ENCODE peak calls at places on chromosomes 2 and 18, in ten cellular contexts. C, R, K, Q, N, F, M, S, G and I are unnamed samples.

GRCh38 chr2:222809582-222809981 is 51.3 kb upstream of the ACSL3 start:
- DNase-seq in C (no peak), R (no peak), K (no peak), Q (no peak), N (no peak), F (no peak), M (no peak), S (no peak), G (no peak), I (no peak)

GRCh38 chr2:45008296-45009129 is 739 bp downstream of the SIX2 start:
- DNase-seq in C (no peak), R (no peak), K (no peak), Q (peak; percentile 55), N (no peak), F (no peak), M (peak; percentile 71), S (no peak), G (no peak), I (no peak)

GRCh38 chr2:191263050-191263449 is 17.8 kb downstream of the MYO1B start:
- DNase-seq in C (no peak), R (no peak), K (no peak), Q (no peak), N (no peak), F (no peak), M (no peak), S (no peak), G (no peak), I (no peak)

GRCh38 chr2:144430722-144431163 is 89.2 kb downstream of the ZEB2 start:
- DNase-seq in C (no peak), R (peak; percentile 29), K (no peak), Q (no peak), N (no peak), F (no peak), M (no peak), S (no peak), G (peak; percentile 3), I (no peak)

GRCh38 chr2:178865121-178865520 is 57.9 kb upstream of the TTN start:
- DNase-seq in C (no peak), R (no peak), K (no peak), Q (no peak), N (no peak), F (no peak), M (no peak), S (no peak), G (no peak), I (no peak)

GRCh38 chr18:25672490-25672889 is 320.5 kb upstream of the ZNF521 start:
- DNase-seq in C (no peak), R (no peak), K (no peak), Q (peak; percentile 24), N (no peak), F (no peak), M (no peak), S (no peak), G (no peak), I (no peak)

GRCh38 chr18:70175216-70175615 is 30.3 kb downstream of the RTTN start:
- DNase-seq in C (no peak), R (no peak), K (no peak), Q (no peak), N (no peak), F (no peak), M (no peak), S (no peak), G (no peak), I (no peak)

GRCh38 chr18:59238385-59238784 is 18.4 kb downstream of the GRP start:
- DNase-seq in C (no peak), R (no peak), K (no peak), Q (no peak), N (no peak), F (no peak), M (no peak), S (no peak), G (no peak), I (no peak)

GRCh38 chr2:183162362-183162761 is 38.1 kb downstream of the NUP35 start:
- DNase-seq in C (no peak), R (no peak), K (no peak), Q (no peak), N (no peak), F (no peak), M (no peak), S (no peak), G (peak; percentile 30), I (no peak)

GRCh38 chr2:58569460-58570185 is 328.5 kb upstream of the FANCL start:
- DNase-seq in C (no peak), R (no peak), K (no peak), Q (no peak), N (no peak), F (no peak), M (no peak), S (no peak), G (no peak), I (peak; percentile 20)

GRCh38 chr2:174485763-174486613 is 841 bp downstream of the GPR155 start:
- DNase-seq in C (no peak), R (peak; percentile 36), K (no peak), Q (peak; percentile 42), N (peak; percentile 45), F (no peak), M (no peak), S (no peak), G (peak; percentile 41), I (no peak)

GRCh38 chr2:210224660-210225460 is at the start of gene ACADL:
- DNase-seq in C (no peak), R (no peak), K (peak; percentile 40), Q (peak; percentile 77), N (no peak), F (no peak), M (peak; percentile 85), S (peak; percentile 72), G (no peak), I (peak; percentile 36)
- TF ChIP-seq CTCF in C (no peak), R (no peak), K (no peak), Q (no peak), N (no peak), F (no peak), M (peak; percentile 4), S (no peak), G (no peak), I (no peak)

DNA sequence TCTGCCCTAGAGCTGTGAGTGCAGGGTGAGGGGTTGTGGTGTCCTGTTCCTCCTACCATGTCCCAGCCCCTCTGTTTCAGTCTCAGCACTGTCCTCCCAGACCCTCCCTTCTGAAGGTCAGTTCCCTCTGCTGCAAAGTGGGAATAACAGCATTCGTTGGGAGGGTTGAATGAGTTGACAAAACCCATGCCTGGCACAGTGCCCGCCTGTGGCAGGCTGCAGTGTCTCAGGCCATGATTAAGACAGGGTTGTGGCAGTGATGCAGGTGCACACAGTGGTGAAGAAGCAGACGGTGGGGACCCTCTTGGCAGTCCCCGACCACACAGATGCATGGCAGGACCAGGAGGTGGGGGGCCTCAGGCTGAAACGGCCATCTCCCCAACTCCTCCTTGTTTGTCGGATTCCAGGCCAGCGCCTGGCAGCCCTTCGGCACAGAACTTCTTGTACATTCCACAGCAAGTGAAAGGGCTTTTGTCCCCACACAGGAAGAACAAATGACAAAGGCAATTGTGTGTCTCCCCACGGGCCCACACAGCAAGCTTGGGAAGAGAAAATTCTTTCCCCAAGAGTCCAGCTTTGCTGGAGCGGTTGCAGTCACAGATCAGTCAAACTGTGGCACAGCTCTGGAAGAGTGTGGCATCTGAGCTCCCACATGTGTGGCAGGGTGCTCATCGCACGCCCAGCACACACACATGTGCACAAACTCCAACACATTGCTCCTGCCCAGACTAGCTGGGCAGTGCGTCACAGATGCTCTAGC is 92.0 kb upstream of the MSH2 start:
- DNase-seq in C (no peak), R (no peak), K (peak; percentile 14), Q (peak; percentile 53), N (no peak), F (peak; percentile 92), M (no peak), S (no peak), G (no peak), I (no peak)
- TF ChIP-seq CTCF in C (no peak), R (no peak), K (no peak), Q (no peak), N (no peak), F (no peak), M (no peak), S (no peak), G (no peak), I (no peak)

DNA sequence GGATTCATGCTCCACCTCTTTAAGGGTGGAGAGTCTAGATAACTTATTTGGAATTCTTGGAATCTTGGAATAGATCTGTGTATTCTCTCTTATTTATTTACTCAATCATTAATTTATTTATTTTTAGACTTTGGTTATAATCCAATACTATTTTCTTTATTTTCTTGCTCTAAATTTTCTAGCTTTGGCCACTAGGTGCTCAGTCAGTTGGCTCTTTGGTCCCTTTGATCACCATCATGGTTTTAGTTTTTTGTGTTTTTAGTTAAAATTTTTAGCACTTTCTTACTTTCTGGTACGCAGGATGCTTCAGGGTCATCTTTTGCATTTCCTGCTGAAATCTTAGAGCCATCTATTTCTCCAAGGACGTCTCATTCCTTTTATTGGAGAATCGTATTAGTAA is 5.2 kb upstream of the PLEK start:
- DNase-seq in C (no peak), R (no peak), K (no peak), Q (no peak), N (no peak), F (no peak), M (no peak), S (no peak), G (no peak), I (no peak)
- TF ChIP-seq CTCF in C (no peak), R (peak; percentile 61), K (peak; percentile 36), Q (no peak), N (no peak), F (no peak), M (no peak), S (no peak), G (peak; percentile 21), I (no peak)

GRCh38 chr2:241638063-241638660 is 669 bp downstream of the ATG4B start:
- DNase-seq in C (no peak), R (no peak), K (no peak), Q (no peak), N (no peak), F (no peak), M (no peak), S (no peak), G (no peak), I (no peak)
- TF ChIP-seq CTCF in C (no peak), R (no peak), K (no peak), Q (no peak), N (no peak), F (no peak), M (no peak), S (no peak), G (no peak), I (no peak)

GRCh38 chr2:11955883-11956282 is 209.5 kb downstream of the LPIN1 start:
- DNase-seq in C (no peak), R (no peak), K (no peak), Q (peak; percentile 9), N (no peak), F (no peak), M (no peak), S (no peak), G (no peak), I (no peak)
- TF ChIP-seq CTCF in C (no peak), R (no peak), K (no peak), Q (no peak), N (no peak), F (no peak), M (no peak), S (no peak), G (no peak), I (no peak)

GRCh38 chr18:50507120-50507590 is 52.7 kb upstream of the MAPK4 start:
- DNase-seq in C (no peak), R (peak; percentile 3), K (peak; percentile 54), Q (peak; percentile 87), N (no peak), F (peak; percentile 59), M (peak; percentile 63), S (no peak), G (no peak), I (peak; percentile 49)
- TF ChIP-seq CTCF in C (peak; percentile 48), R (peak; percentile 41), K (peak; percentile 77), Q (peak; percentile 93), N (no peak), F (peak; percentile 57), M (peak; percentile 65), S (peak; percentile 11), G (peak; percentile 16), I (peak; percentile 80)

GRCh38 chr2:167827352-167828097 is 419.9 kb downstream of the STK39 start:
- DNase-seq in C (no peak), R (no peak), K (no peak), Q (no peak), N (no peak), F (no peak), M (no peak), S (no peak), G (no peak), I (no peak)
- TF ChIP-seq CTCF in C (no peak), R (no peak), K (no peak), Q (no peak), N (no peak), F (no peak), M (no peak), S (no peak), G (no peak), I (no peak)